ENCODE peak calls at places on chromosomes 4 and X, in five cellular contexts. One of them, this sample, is unnamed.

GRCh38 chr4:186669159-186669720 is 54.4 kb downstream of the FAT1 start:
- DNase-seq in bronchial epithelial cell: peak; percentile 81
- DNase-seq in PC-3: peak; percentile 59
- DNase-seq in brain microvascular endothelial cell: peak; percentile 41
- DNase-seq in fibroblast of lung: peak; percentile 78
- DNase-seq in this sample: peak; percentile 65

GRCh38 chr4:4575284-4576211 is 33.7 kb upstream of the STX18 start:
- DNase-seq in brain microvascular endothelial cell: peak; percentile 6
- DNase-seq in bronchial epithelial cell: no peak
- DNase-seq in PC-3: peak; percentile 50
- DNase-seq in fibroblast of lung: peak; percentile 55
- DNase-seq in this sample: peak; percentile 8

GRCh38 chr4:158771776-158772175 is 3.0 kb downstream of the FNIP2 start:
- DNase-seq in bronchial epithelial cell: no peak
- DNase-seq in brain microvascular endothelial cell: no peak
- DNase-seq in PC-3: no peak
- DNase-seq in fibroblast of lung: no peak
- DNase-seq in this sample: no peak

GRCh38 chr4:72118017-72118416 is 86.2 kb downstream of the NPFFR2 start:
- DNase-seq in fibroblast of lung: no peak
- DNase-seq in PC-3: no peak
- DNase-seq in bronchial epithelial cell: no peak
- DNase-seq in brain microvascular endothelial cell: no peak
- DNase-seq in this sample: no peak

GRCh38 chr4:80798082-80798481 is 232.4 kb upstream of the BMP3 start:
- DNase-seq in fibroblast of lung: no peak
- DNase-seq in bronchial epithelial cell: no peak
- DNase-seq in PC-3: peak; percentile 15
- DNase-seq in brain microvascular endothelial cell: no peak
- DNase-seq in this sample: no peak

GRCh38 chrX:149286940-149287349 is 218.2 kb downstream of the IDS start:
- DNase-seq in brain microvascular endothelial cell: peak; percentile 36
- DNase-seq in PC-3: peak; percentile 52
- DNase-seq in fibroblast of lung: peak; percentile 20
- DNase-seq in bronchial epithelial cell: peak; percentile 30
- DNase-seq in this sample: no peak

GRCh38 chrX:96407501-96407900 is 277.1 kb upstream of the DIAPH2 start:
- DNase-seq in fibroblast of lung: peak; percentile 56
- DNase-seq in bronchial epithelial cell: peak; percentile 55
- DNase-seq in PC-3: peak; percentile 86
- DNase-seq in brain microvascular endothelial cell: peak; percentile 61
- DNase-seq in this sample: peak; percentile 62

GRCh38 chrX:120604359-120604782 is 470 bp downstream of the MCTS1 start:
- DNase-seq in bronchial epithelial cell: peak; percentile 35
- DNase-seq in fibroblast of lung: peak; percentile 51
- DNase-seq in PC-3: peak; percentile 37
- DNase-seq in brain microvascular endothelial cell: peak; percentile 32
- DNase-seq in this sample: peak; percentile 36

GRCh38 chrX:135384161-135384836 is 37.4 kb upstream of the SMIM10L2A start:
- DNase-seq in bronchial epithelial cell: no peak
- DNase-seq in fibroblast of lung: no peak
- DNase-seq in PC-3: no peak
- DNase-seq in brain microvascular endothelial cell: no peak
- DNase-seq in this sample: no peak

GRCh38 chr4:138645289-138645688 is 370.3 kb upstream of the NOCT start:
- DNase-seq in PC-3: peak; percentile 71
- DNase-seq in brain microvascular endothelial cell: peak; percentile 16
- DNase-seq in fibroblast of lung: peak; percentile 61
- DNase-seq in bronchial epithelial cell: peak; percentile 32
- DNase-seq in this sample: no peak

GRCh38 chr4:171644430-171645057 is 168.7 kb upstream of the GALNTL6 start:
- DNase-seq in brain microvascular endothelial cell: no peak
- DNase-seq in bronchial epithelial cell: no peak
- DNase-seq in fibroblast of lung: no peak
- DNase-seq in PC-3: no peak
- DNase-seq in this sample: no peak

GRCh38 chrX:67503004-67503403 is 40.8 kb upstream of the AR start:
- DNase-seq in bronchial epithelial cell: no peak
- DNase-seq in fibroblast of lung: no peak
- DNase-seq in brain microvascular endothelial cell: no peak
- DNase-seq in PC-3: no peak
- DNase-seq in this sample: no peak

GRCh38 chrX:119177278-119177677 is 49.7 kb upstream of the KIAA1210 start:
- DNase-seq in fibroblast of lung: no peak
- DNase-seq in brain microvascular endothelial cell: no peak
- DNase-seq in bronchial epithelial cell: no peak
- DNase-seq in PC-3: no peak
- DNase-seq in this sample: no peak

GRCh38 chr4:185645403-185645802 is 110.1 kb upstream of the PDLIM3 start:
- DNase-seq in bronchial epithelial cell: peak; percentile 5
- DNase-seq in fibroblast of lung: no peak
- DNase-seq in brain microvascular endothelial cell: no peak
- DNase-seq in PC-3: no peak
- DNase-seq in this sample: no peak

GRCh38 chrX:20029728-20030127 is 38.9 kb upstream of the BCLAF3 start:
- DNase-seq in brain microvascular endothelial cell: no peak
- DNase-seq in fibroblast of lung: no peak
- DNase-seq in PC-3: peak; percentile 88
- DNase-seq in bronchial epithelial cell: peak; percentile 2
- DNase-seq in this sample: no peak

GRCh38 chr4:6470502-6471302 is 1.7 kb downstream of the PPP2R2C start:
- DNase-seq in fibroblast of lung: peak; percentile 41
- DNase-seq in PC-3: peak; percentile 68
- DNase-seq in brain microvascular endothelial cell: no peak
- DNase-seq in bronchial epithelial cell: peak; percentile 12
- DNase-seq in this sample: peak; percentile 7

GRCh38 chrX:115602729-115603389 is 41.9 kb downstream of the PLS3 start:
- DNase-seq in brain microvascular endothelial cell: no peak
- DNase-seq in fibroblast of lung: peak; percentile 51
- DNase-seq in PC-3: peak; percentile 35
- DNase-seq in bronchial epithelial cell: peak; percentile 59
- DNase-seq in this sample: no peak

GRCh38 chr4:109801895-109802319 is at the start of gene CFI:
- DNase-seq in PC-3: no peak
- DNase-seq in fibroblast of lung: peak; percentile 90
- DNase-seq in bronchial epithelial cell: peak; percentile 55
- DNase-seq in brain microvascular endothelial cell: peak; percentile 12
- DNase-seq in this sample: peak; percentile 21

GRCh38 chrX:12322031-12322430 is 183.8 kb downstream of the FRMPD4 start:
- DNase-seq in brain microvascular endothelial cell: no peak
- DNase-seq in fibroblast of lung: no peak
- DNase-seq in PC-3: no peak
- DNase-seq in bronchial epithelial cell: no peak
- DNase-seq in this sample: no peak

GRCh38 chrX:108270739-108271396 is 167.4 kb downstream of the COL4A6 start:
- DNase-seq in PC-3: no peak
- DNase-seq in brain microvascular endothelial cell: no peak
- DNase-seq in fibroblast of lung: peak; percentile 80
- DNase-seq in bronchial epithelial cell: peak; percentile 47
- DNase-seq in this sample: no peak

GRCh38 chr4:169121920-169122319 is 111.9 kb upstream of the CBR4 start:
- DNase-seq in fibroblast of lung: no peak
- DNase-seq in bronchial epithelial cell: peak; percentile 29
- DNase-seq in brain microvascular endothelial cell: no peak
- DNase-seq in PC-3: peak; percentile 11
- DNase-seq in this sample: no peak

GRCh38 chr4:183797445-183798248 is 107.5 kb upstream of the STOX2 start:
- DNase-seq in fibroblast of lung: peak; percentile 15
- DNase-seq in bronchial epithelial cell: peak; percentile 9
- DNase-seq in brain microvascular endothelial cell: no peak
- DNase-seq in PC-3: no peak
- DNase-seq in this sample: no peak

GRCh38 chr4:2831611-2832308 is 11.9 kb upstream of the ADD1 start:
- DNase-seq in PC-3: no peak
- DNase-seq in bronchial epithelial cell: no peak
- DNase-seq in fibroblast of lung: no peak
- DNase-seq in brain microvascular endothelial cell: no peak
- DNase-seq in this sample: no peak

GRCh38 chr4:4704267-4704666 is 155.2 kb upstream of the MSX1 start:
- DNase-seq in brain microvascular endothelial cell: no peak
- DNase-seq in bronchial epithelial cell: no peak
- DNase-seq in fibroblast of lung: no peak
- DNase-seq in PC-3: no peak
- DNase-seq in this sample: no peak

GRCh38 chr4:83132065-83132464 is 17.5 kb upstream of the PLAC8 start:
- DNase-seq in fibroblast of lung: no peak
- DNase-seq in bronchial epithelial cell: no peak
- DNase-seq in PC-3: no peak
- DNase-seq in brain microvascular endothelial cell: no peak
- DNase-seq in this sample: no peak

GRCh38 chr4:109985993-109986640 is 73.4 kb downstream of the EGF start:
- DNase-seq in bronchial epithelial cell: no peak
- DNase-seq in brain microvascular endothelial cell: no peak
- DNase-seq in fibroblast of lung: peak; percentile 12
- DNase-seq in PC-3: no peak
- DNase-seq in this sample: no peak

GRCh38 chr4:144353240-144353639 is 212.7 kb upstream of the GYPA start:
- DNase-seq in bronchial epithelial cell: peak; percentile 45
- DNase-seq in brain microvascular endothelial cell: no peak
- DNase-seq in PC-3: no peak
- DNase-seq in fibroblast of lung: no peak
- DNase-seq in this sample: no peak

GRCh38 chr4:144356941-144357381 is 216.4 kb upstream of the GYPA start:
- DNase-seq in PC-3: no peak
- DNase-seq in brain microvascular endothelial cell: peak; percentile 9
- DNase-seq in bronchial epithelial cell: no peak
- DNase-seq in fibroblast of lung: no peak
- DNase-seq in this sample: no peak

GRCh38 chr4:144357970-144358369 is 217.5 kb upstream of the GYPA start:
- DNase-seq in PC-3: no peak
- DNase-seq in fibroblast of lung: no peak
- DNase-seq in brain microvascular endothelial cell: no peak
- DNase-seq in bronchial epithelial cell: no peak
- DNase-seq in this sample: no peak

GRCh38 chr4:144360394-144360793 is 219.9 kb upstream of the GYPA start:
- DNase-seq in bronchial epithelial cell: peak; percentile 70
- DNase-seq in fibroblast of lung: no peak
- DNase-seq in PC-3: no peak
- DNase-seq in brain microvascular endothelial cell: peak; percentile 28
- DNase-seq in this sample: no peak

GRCh38 chr4:144355809-144356757 is 215.6 kb upstream of the GYPA start:
- DNase-seq in brain microvascular endothelial cell: peak; percentile 99
- DNase-seq in bronchial epithelial cell: peak; percentile 89
- DNase-seq in PC-3: peak; percentile 85
- DNase-seq in fibroblast of lung: peak; percentile 99
- DNase-seq in this sample: peak; percentile 85
- TF ChIP-seq CTCF in brain microvascular endothelial cell: peak; percentile 26
- TF ChIP-seq CTCF in bronchial epithelial cell: peak; percentile 20
- TF ChIP-seq CTCF in PC-3: peak; percentile 48
- TF ChIP-seq CTCF in fibroblast of lung: no peak
- TF ChIP-seq CTCF in this sample: peak; percentile 67

GRCh38 chrX:129423191-129423590 is 100.1 kb downstream of the SMARCA1 start:
- DNase-seq in fibroblast of lung: no peak
- DNase-seq in PC-3: no peak
- DNase-seq in brain microvascular endothelial cell: no peak
- DNase-seq in bronchial epithelial cell: no peak
- DNase-seq in this sample: no peak

DNA sequence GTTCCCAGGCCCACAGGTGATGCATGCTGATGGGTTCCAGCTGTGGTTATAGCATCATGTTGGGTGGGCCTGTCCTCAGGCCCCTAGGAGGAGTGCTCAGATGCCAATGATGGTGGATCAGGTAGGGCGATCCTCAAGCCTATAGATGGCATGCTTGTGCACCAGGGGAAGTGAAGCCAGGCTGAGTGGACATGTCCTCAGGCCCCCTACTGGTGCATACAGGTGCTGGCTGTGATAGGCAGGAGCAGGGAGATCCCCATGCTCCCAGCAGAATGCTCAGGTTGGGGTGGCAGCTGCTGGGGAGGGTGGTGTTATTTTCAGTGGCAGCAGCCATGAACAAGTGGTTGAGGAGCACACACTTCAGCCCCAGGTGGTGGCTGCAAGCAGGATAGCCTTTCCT is 96.0 kb downstream of the SMARCA1 start:
- DNase-seq in PC-3: no peak
- DNase-seq in brain microvascular endothelial cell: no peak
- DNase-seq in fibroblast of lung: no peak
- DNase-seq in bronchial epithelial cell: no peak
- DNase-seq in this sample: no peak
- TF ChIP-seq CTCF in PC-3: no peak
- TF ChIP-seq CTCF in brain microvascular endothelial cell: no peak
- TF ChIP-seq CTCF in fibroblast of lung: no peak
- TF ChIP-seq CTCF in bronchial epithelial cell: no peak
- TF ChIP-seq CTCF in this sample: no peak

DNA sequence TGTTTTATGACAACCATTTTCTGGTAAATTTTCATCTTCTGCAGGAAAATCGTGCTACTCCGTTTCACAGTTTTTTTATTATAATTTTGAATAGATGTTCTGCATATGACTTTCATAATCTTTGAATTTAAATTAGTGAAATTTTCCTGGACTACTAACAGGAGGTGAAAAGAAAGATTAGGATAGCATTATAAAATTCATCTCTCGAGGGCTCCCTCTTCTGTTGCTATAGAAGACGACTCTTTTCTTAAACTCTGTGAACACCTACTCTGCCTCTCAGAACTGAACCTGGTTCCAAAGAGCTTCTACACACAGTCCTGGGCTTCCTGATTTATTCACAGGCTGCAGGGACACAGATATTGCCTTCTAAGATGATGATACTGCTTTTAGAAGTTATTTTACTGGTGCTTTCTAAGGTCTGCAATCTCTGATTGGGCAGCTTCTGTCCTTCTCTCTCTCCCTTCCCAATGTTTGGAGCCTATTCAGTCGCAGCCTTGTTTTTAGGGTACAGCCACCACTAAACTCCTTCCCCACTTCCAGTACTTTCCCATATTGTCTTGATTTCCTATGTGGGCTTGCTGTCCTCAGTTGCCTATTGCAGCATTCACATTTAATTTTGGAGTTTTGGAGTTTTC is 10.1 kb upstream of the SAP30 start:
- DNase-seq in PC-3: peak; percentile 33
- DNase-seq in brain microvascular endothelial cell: no peak
- DNase-seq in bronchial epithelial cell: peak; percentile 14
- DNase-seq in fibroblast of lung: no peak
- DNase-seq in this sample: peak; percentile 10
- TF ChIP-seq CTCF in PC-3: peak; percentile 53
- TF ChIP-seq CTCF in brain microvascular endothelial cell: peak; percentile 52
- TF ChIP-seq CTCF in bronchial epithelial cell: peak; percentile 20
- TF ChIP-seq CTCF in fibroblast of lung: peak; percentile 23
- TF ChIP-seq CTCF in this sample: peak; percentile 63

DNA sequence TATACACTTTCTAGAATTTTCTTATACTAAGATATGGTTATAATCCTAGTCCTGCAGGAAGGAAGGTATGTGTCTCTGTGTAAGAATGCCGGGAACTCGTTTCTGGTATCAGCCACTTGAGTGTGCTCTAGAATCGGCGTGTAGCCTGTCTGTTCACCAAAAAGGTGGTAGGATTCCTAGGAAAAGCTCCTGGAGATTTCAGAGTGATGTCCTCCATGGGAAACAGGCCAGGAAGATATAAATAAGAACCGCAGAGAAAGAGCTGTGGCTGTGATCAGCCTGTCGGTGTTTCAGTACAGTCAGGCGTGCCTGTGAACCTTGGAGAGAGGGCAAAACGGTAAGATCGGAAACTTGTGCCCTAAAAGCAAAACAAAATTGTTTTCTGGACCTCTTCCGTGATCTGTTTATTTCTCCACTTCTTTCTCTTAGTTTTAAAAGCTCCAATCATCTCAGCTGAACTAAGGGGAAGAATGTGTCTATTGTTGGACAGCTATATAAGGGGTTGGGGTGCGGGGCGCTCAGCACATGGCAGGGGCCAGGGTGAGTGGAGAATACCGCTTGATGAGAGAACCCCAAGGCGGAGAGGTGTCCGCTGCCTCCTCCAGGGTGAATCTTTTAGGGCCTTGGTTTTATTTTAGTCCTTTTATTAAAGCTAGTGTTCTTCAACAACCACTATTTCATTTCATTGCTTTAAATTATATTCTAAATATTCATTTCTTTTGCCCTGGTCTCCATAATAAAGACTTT is 303.8 kb upstream of the TENM3 start:
- DNase-seq in fibroblast of lung: peak; percentile 67
- DNase-seq in brain microvascular endothelial cell: no peak
- DNase-seq in bronchial epithelial cell: no peak
- DNase-seq in PC-3: no peak
- DNase-seq in this sample: peak; percentile 47
- TF ChIP-seq CTCF in fibroblast of lung: no peak
- TF ChIP-seq CTCF in brain microvascular endothelial cell: peak; percentile 62
- TF ChIP-seq CTCF in bronchial epithelial cell: no peak
- TF ChIP-seq CTCF in PC-3: no peak
- TF ChIP-seq CTCF in this sample: peak; percentile 41

This sample was measured in HFFc6.